ENCODE peak calls at places on chromosomes 4 and X, in four cellular contexts. W is HEK293T, Q is K562, N is WTC11. I is an unnamed sample.

GRCh38 chr4:73862357-73862756 is 6.8 kb upstream of the CXCL1 start:
- DNase-seq in W (no peak), Q (no peak), N (no peak), I (no peak)

GRCh38 chrX:141469469-141469868 is 115.1 kb downstream of the SPANXA1 start:
- DNase-seq in W (no peak), Q (no peak), N (no peak), I (no peak)

GRCh38 chr4:93394488-93395185 is 433.9 kb upstream of the ATOH1 start:
- DNase-seq in W (no peak), Q (no peak), N (no peak), I (no peak)

GRCh38 chrX:20857746-20858145 is 516.5 kb upstream of the CNKSR2 start:
- DNase-seq in W (no peak), Q (no peak), N (no peak), I (no peak)

GRCh38 chr4:25943312-25943711 is 29.3 kb downstream of the SMIM20 start:
- DNase-seq in W (no peak), Q (no peak), N (no peak), I (no peak)

GRCh38 chrX:48813605-48814004 is 11.7 kb downstream of the HDAC6 start:
- DNase-seq in W (no peak), Q (no peak), N (no peak), I (no peak)

GRCh38 chrX:104195489-104196084 is 29.3 kb downstream of the FAM199X start:
- DNase-seq in W (peak; percentile 54), Q (peak; percentile 20), N (no peak), I (peak; percentile 3)

GRCh38 chr4:123390846-123391456 is 5.6 kb upstream of the SPRY1 start:
- DNase-seq in W (no peak), Q (peak; percentile 20), N (no peak), I (no peak)

GRCh38 chr4:106258145-106259045 is 57.6 kb downstream of the TBCK start:
- DNase-seq in W (no peak), Q (no peak), N (no peak), I (peak; percentile 95)

GRCh38 chr4:8095956-8096689 is 62.5 kb downstream of the ABLIM2 start:
- DNase-seq in W (no peak), Q (no peak), N (no peak), I (no peak)

GRCh38 chr4:155032521-155033229 is 175.8 kb upstream of the NPY2R start:
- DNase-seq in W (no peak), Q (no peak), N (no peak), I (no peak)

GRCh38 chr4:142248946-142249345 is 597.2 kb downstream of the INPP4B start:
- DNase-seq in W (no peak), Q (no peak), N (no peak), I (no peak)

GRCh38 chr4:34250562-34250961 is 1993.8 kb downstream of the ARAP2 start:
- DNase-seq in W (no peak), Q (no peak), N (no peak), I (no peak)

GRCh38 chr4:77022581-77023133 is 53.1 kb downstream of the CCNI start:
- DNase-seq in W (no peak), Q (no peak), N (peak; percentile 52), I (no peak)

GRCh38 chr4:21976166-21976565 is 27.6 kb upstream of the KCNIP4 start:
- DNase-seq in W (no peak), Q (no peak), N (no peak), I (no peak)

GRCh38 chr4:128502818-128503527 is 215.4 kb upstream of the PGRMC2 start:
- DNase-seq in W (no peak), Q (no peak), N (no peak), I (no peak)

GRCh38 chr4:132587626-132588025 is 561.5 kb upstream of the PCDH10 start:
- DNase-seq in W (no peak), Q (no peak), N (no peak), I (no peak)

GRCh38 chrX:133640161-133641015 is 225.1 kb upstream of the GPC4 start:
- DNase-seq in W (no peak), Q (no peak), N (no peak), I (no peak)

GRCh38 chr4:30828290-30828926 is 108.2 kb downstream of the PCDH7 start:
- DNase-seq in W (no peak), Q (no peak), N (no peak), I (no peak)

GRCh38 chrX:55648434-55648833 is 25.2 kb downstream of the FOXR2 start:
- DNase-seq in W (no peak), Q (no peak), N (no peak), I (no peak)

GRCh38 chr4:13988347-13989265 is 361.1 kb upstream of the BOD1L1 start:
- DNase-seq in W (no peak), Q (no peak), N (no peak), I (no peak)

GRCh38 chr4:73917081-73917501 is 47.9 kb downstream of the CXCL1 start:
- DNase-seq in W (no peak), Q (no peak), N (no peak), I (no peak)

GRCh38 chrX:153845842-153846241 is 15.5 kb upstream of the PDZD4 start:
- DNase-seq in W (no peak), Q (no peak), N (no peak), I (no peak)

GRCh38 chrX:44974462-44974861 is 101.5 kb downstream of the KDM6A start:
- DNase-seq in W (no peak), Q (no peak), N (no peak), I (no peak)

GRCh38 chrX:76064825-76065224 is 108.0 kb upstream of the PBDC1 start:
- DNase-seq in W (no peak), Q (no peak), N (no peak), I (no peak)

GRCh38 chrX:154784149-154784985 is 20.9 kb downstream of the MPP1 start:
- DNase-seq in W (no peak), Q (no peak), N (no peak), I (no peak)

GRCh38 chrX:114599903-114600302 is 16.0 kb downstream of the HTR2C start:
- DNase-seq in W (no peak), Q (no peak), N (no peak), I (no peak)

GRCh38 chrX:123157586-123157985 is 26.5 kb upstream of the GRIA3 start:
- DNase-seq in W (no peak), Q (no peak), N (no peak), I (no peak)

GRCh38 chr4:24655971-24656370 is 71.6 kb upstream of the DHX15 start:
- DNase-seq in W (peak; percentile 10), Q (no peak), N (no peak), I (no peak)

GRCh38 chr4:175776217-175776616 is 35.8 kb downstream of the GPM6A start:
- DNase-seq in W (no peak), Q (no peak), N (peak; percentile 37), I (no peak)

GRCh38 chrX:67585401-67585800 is 41.6 kb downstream of the AR start:
- DNase-seq in W (no peak), Q (no peak), N (no peak), I (no peak)

GRCh38 chr4:79467246-79467932 is 59.4 kb upstream of the GK2 start:
- DNase-seq in W (no peak), Q (no peak), N (no peak), I (no peak)

GRCh38 chr4:148651991-148652390 is 209.8 kb upstream of the NR3C2 start:
- DNase-seq in W (no peak), Q (no peak), N (peak; percentile 15), I (no peak)

GRCh38 chrX:134546187-134546586 is 86.2 kb downstream of the HPRT1 start:
- DNase-seq in W (no peak), Q (no peak), N (peak; percentile 13), I (no peak)

DNA sequence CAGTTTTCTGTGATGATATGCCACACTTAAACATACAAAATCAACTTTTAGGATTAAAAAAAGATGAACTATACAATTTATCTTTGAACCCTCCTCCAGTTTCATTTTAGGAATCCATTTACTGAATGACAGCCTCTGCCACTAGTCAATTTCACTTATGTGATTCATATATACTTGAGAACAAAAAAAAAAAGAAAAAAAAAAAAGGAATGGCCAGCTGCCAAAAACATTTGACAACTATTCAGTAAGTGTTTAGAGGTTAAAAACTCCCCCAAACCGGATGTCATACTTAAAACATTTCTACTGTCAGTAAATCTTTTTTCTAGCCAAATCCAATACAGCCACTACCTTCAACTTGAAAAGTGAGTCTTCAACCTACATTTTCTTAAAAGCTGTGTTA is 266.7 kb upstream of the MAGEB2 start:
- DNase-seq in W (no peak), Q (no peak), N (no peak), I (no peak)
- TF ChIP-seq ELF4 in W (no peak), Q (no peak), N (no peak), I (no peak)

GRCh38 chr4:168632246-168632832 is 135.5 kb downstream of the PALLD start:
- DNase-seq in W (no peak), Q (no peak), N (no peak), I (no peak)
- TF ChIP-seq ELF4 in W (no peak), Q (no peak), N (no peak), I (no peak)

DNA sequence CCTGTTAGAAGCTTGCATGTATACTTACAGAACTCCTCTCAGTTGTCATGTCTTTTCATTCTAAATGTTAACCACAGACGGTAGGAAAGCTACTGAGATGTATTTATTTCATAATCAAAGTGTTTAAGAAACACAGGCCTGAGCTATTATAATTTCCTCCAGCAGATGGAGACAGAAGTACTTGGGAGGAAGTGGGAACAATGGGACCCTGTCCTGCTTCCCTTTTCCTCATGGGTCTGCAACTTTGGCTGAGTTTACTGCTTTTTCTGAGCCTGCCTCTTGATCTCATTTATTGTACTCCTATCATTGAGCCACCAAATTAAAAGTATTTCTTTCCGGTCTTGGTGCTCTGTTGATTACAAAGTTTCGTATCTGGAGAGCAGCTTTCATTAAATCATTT is 67.7 kb upstream of the SPANXN2 start:
- DNase-seq in W (peak; percentile 14), Q (no peak), N (no peak), I (no peak)
- TF ChIP-seq ELF4 in W (no peak), Q (no peak), N (no peak), I (no peak)

DNA sequence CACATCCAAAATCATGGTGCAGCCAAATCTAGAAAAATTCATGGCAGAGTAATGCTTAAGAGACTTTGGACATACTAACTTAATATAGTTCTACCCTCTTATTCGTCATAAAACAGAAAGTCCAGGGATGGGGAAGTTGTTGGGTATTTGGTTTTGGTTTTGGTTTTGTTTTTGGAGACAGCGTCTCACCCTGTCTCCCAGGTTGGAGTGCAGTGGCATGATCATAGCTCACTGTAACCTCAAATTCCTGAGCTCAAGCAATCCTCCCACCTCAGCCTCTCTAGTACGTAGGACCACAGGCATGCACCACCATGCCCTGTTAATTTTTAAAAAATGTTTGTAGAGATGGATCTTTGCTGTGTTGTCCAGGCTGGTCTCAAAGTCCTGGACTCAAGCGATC is 271.8 kb upstream of the TENM3 start:
- DNase-seq in W (no peak), Q (no peak), N (no peak), I (no peak)
- TF ChIP-seq ELF4 in W (no peak), Q (no peak), N (no peak), I (no peak)

GRCh38 chrX:38232287-38232686 is 11.6 kb upstream of the SRPX start:
- DNase-seq in W (no peak), Q (no peak), N (no peak), I (no peak)
- TF ChIP-seq ELF4 in W (no peak), Q (no peak), N (no peak), I (no peak)

GRCh38 chrX:109848451-109849050 is 115.5 kb upstream of the ACSL4 start:
- DNase-seq in W (no peak), Q (peak; percentile 11), N (no peak), I (peak; percentile 66)
- TF ChIP-seq ELF4 in W (no peak), Q (no peak), N (no peak), I (no peak)

GRCh38 chr4:20723463-20723862 is 23.2 kb downstream of the PACRGL start:
- DNase-seq in W (no peak), Q (no peak), N (no peak), I (no peak)
- TF ChIP-seq ELF4 in W (no peak), Q (no peak), N (no peak), I (no peak)